ENCODE peak calls at places on chromosomes 6 and 20, in ten cellular contexts. T is ovary, R is fibroblast of mammary gland, Y is upper lobe of right lung, P is PC-3, E is lower lobe of right lung, W is sigmoid colon, O is psoas muscle, J is A549, K is GM06990. Q is an unnamed sample.

GRCh38 chr6:70184723-70185122 is 118.2 kb downstream of the COL9A1 start:
- DNase-seq in Y (no peak), W (no peak), K (no peak), O (no peak), R (no peak), T (no peak), P (no peak), J (no peak), E (no peak), Q (no peak)

GRCh38 chr20:5608448-5609161 is 141.6 kb upstream of the SHLD1 start:
- DNase-seq in O (no peak), Y (no peak), E (no peak), J (peak), T (no peak), R (peak), K (peak), W (no peak), P (peak), Q (peak)

GRCh38 chr6:73388800-73389512 is 5.7 kb upstream of the DDX43 start:
- DNase-seq in Y (peak), T (no peak), J (peak), P (peak), R (peak), W (peak), K (peak), O (peak), E (peak), Q (peak)

GRCh38 chr20:49276201-49276894 is 1.5 kb downstream of the ZNFX1 start:
- DNase-seq in P (peak), Y (no peak), J (no peak), R (peak), T (no peak), W (no peak), E (no peak), O (no peak), K (no peak), Q (peak)

GRCh38 chr20:11248691-11249178 is 574.9 kb upstream of the JAG1 start:
- DNase-seq in R (no peak), Y (no peak), K (no peak), T (no peak), P (no peak), J (no peak), O (no peak), E (no peak), W (no peak), Q (no peak)

GRCh38 chr6:52512199-52512598 is 64.7 kb downstream of the TRAM2 start:
- DNase-seq in T (peak), K (no peak), Y (no peak), W (peak), P (peak), O (peak), J (peak), E (no peak), R (peak), Q (peak)

GRCh38 chr6:139539852-139540251 is 165.4 kb upstream of the CITED2 start:
- DNase-seq in T (peak), W (peak), K (no peak), J (peak), R (peak), O (peak), E (peak), P (peak), Y (peak), Q (peak)

GRCh38 chr6:53866231-53866630 is 71.4 kb downstream of the LRRC1 start:
- DNase-seq in T (no peak), K (no peak), J (no peak), R (no peak), P (no peak), O (no peak), E (no peak), Y (no peak), W (no peak), Q (peak)

GRCh38 chr6:137677714-137678113 is 183.5 kb upstream of the OLIG3 start:
- DNase-seq in K (no peak), P (no peak), O (no peak), T (no peak), R (no peak), Y (peak), W (peak), E (peak), J (no peak), Q (peak)

GRCh38 chr20:2320813-2321658 is 25.2 kb downstream of the TGM3 start:
- DNase-seq in E (no peak), J (no peak), T (no peak), R (no peak), P (no peak), K (no peak), Y (no peak), O (no peak), W (no peak), Q (no peak)

GRCh38 chr6:30884521-30885480 is 482 bp downstream of the DDR1 start:
- DNase-seq in Y (peak), K (peak), R (no peak), O (peak), W (peak), T (peak), J (no peak), P (peak), E (no peak), Q (peak)

GRCh38 chr6:125918681-125919566 is 37.6 kb upstream of the HINT3 start:
- DNase-seq in R (peak), J (peak), O (no peak), Y (no peak), E (no peak), W (peak), T (peak), K (peak), P (peak), Q (peak)

GRCh38 chr20:36154696-36155628 is at the start of gene EPB41L1:
- DNase-seq in J (no peak), P (peak), W (peak), O (no peak), T (peak), Y (no peak), R (no peak), E (peak), K (no peak), Q (peak)

GRCh38 chr20:36155629-36155971 is 1.1 kb downstream of the EPB41L1 start:
- DNase-seq in W (no peak), Y (no peak), T (no peak), J (no peak), E (no peak), R (no peak), P (no peak), K (no peak), O (no peak), Q (no peak)

GRCh38 chr20:36152266-36152665 is 2.3 kb upstream of the EPB41L1 start:
- DNase-seq in W (no peak), K (no peak), T (no peak), R (no peak), P (no peak), E (no peak), O (peak), Y (no peak), J (no peak), Q (no peak)

GRCh38 chr20:36153204-36153603 is 1.3 kb upstream of the EPB41L1 start:
- DNase-seq in J (no peak), W (no peak), P (no peak), R (no peak), T (no peak), O (peak), E (no peak), K (no peak), Y (no peak), Q (no peak)

GRCh38 chr20:36153754-36154695 is 515 bp upstream of the EPB41L1 start:
- DNase-seq in W (peak), K (no peak), T (peak), P (peak), E (peak), O (peak), J (peak), Y (peak), R (peak), Q (peak)
- H3K4me3 ChIP-seq in W (peak), K (no peak), T (peak), P (peak), E (peak), O (peak), J (peak), Y (peak), R (peak), Q (peak)

GRCh38 chr6:163162874-163163213 is 251.7 kb upstream of the QKI start:
- DNase-seq in Y (no peak), E (no peak), T (no peak), W (no peak), P (no peak), R (no peak), O (no peak), K (no peak), J (no peak), Q (no peak)
- TF ChIP-seq CTCF in Y (no peak), E (no peak), T (no peak), W (no peak), P (no peak), R (no peak), O (no peak), K (no peak), J (no peak), Q (no peak)

DNA sequence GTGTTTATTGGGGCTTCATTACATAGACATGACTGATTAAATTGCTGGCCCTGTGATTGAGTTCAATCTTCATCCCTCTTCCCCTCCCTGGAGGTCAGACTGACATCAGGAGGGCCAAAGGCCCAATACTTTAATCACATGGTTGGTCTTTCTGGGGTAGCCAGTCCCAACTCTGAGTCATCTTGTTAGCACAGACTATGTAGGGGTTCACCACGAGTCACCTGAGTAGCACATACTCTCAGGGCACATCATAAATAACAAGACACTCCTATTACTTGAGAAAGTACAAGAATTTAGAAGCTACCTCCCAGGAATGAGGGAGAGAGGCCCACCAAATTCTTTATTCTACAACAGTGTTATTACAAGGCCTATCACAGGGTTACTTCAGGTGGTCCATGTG is 11.3 kb downstream of the GINS1 start:
- DNase-seq in E (no peak), K (no peak), O (no peak), Y (no peak), J (no peak), R (peak), P (peak), W (no peak), T (no peak), Q (peak)
- H3K4me3 ChIP-seq in E (no peak), K (no peak), O (no peak), Y (no peak), J (no peak), R (no peak), P (no peak), W (no peak), T (no peak), Q (no peak)

GRCh38 chr6:107636486-107636885 is 146.6 kb downstream of the SOBP start:
- DNase-seq in O (no peak), E (no peak), Y (no peak), W (no peak), R (no peak), K (no peak), T (no peak), P (no peak), J (no peak), Q (no peak)
- TF ChIP-seq CTCF in O (no peak), E (no peak), Y (no peak), W (no peak), R (no peak), K (peak), T (no peak), P (peak), J (no peak), Q (no peak)

GRCh38 chr6:2790588-2790987 is 25.4 kb downstream of the WRNIP1 start:
- DNase-seq in P (peak), W (no peak), E (no peak), K (no peak), O (no peak), R (peak), Y (no peak), T (no peak), J (peak), Q (peak)
- H3K4me3 ChIP-seq in P (no peak), W (peak), E (no peak), K (no peak), O (peak), R (no peak), Y (no peak), T (no peak), J (no peak), Q (no peak)

DNA sequence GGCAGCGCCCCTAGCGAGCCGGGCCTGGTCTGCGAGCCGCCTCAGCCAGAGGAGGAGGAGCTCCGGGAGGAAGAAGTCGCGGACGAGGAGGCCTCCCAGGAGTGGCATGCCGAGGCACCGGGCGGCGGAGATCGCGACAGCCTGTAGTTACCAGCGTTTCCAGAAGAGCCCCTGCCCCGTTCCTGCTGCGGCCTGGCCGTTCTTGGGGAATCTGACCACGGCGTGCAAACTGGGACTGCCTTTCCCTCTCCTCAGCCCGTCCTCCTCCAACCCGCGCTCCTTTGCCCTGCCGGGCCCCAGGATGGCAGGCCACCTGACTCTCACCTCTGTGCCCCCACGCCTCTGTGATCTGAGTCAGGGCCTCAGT is 802 bp downstream of the HDGFL1 start:
- DNase-seq in R (no peak), K (no peak), T (no peak), W (no peak), O (peak), P (no peak), Y (no peak), J (no peak), E (peak), Q (no peak)
- TF ChIP-seq CTCF in R (no peak), K (no peak), T (no peak), W (no peak), O (no peak), P (no peak), Y (no peak), J (no peak), E (no peak), Q (no peak)

GRCh38 chr20:62547364-62547763 is 71.6 kb upstream of the GATA5 start:
- DNase-seq in Y (no peak), W (no peak), T (no peak), P (no peak), J (no peak), O (no peak), K (no peak), R (no peak), E (no peak), Q (no peak)

GRCh38 chr20:62549029-62549428 is 73.2 kb upstream of the GATA5 start:
- DNase-seq in Y (no peak), J (no peak), O (no peak), P (no peak), W (no peak), K (no peak), E (no peak), T (no peak), R (no peak), Q (no peak)

GRCh38 chr20:62550087-62550565 is 74.3 kb upstream of the GATA5 start:
- DNase-seq in R (no peak), T (peak), K (no peak), P (no peak), W (peak), Y (no peak), O (peak), J (peak), E (no peak), Q (no peak)

GRCh38 chr20:62549499-62550086 is 73.8 kb upstream of the GATA5 start:
- DNase-seq in E (no peak), W (peak), P (no peak), T (no peak), Y (no peak), K (no peak), R (no peak), O (peak), J (no peak), Q (no peak)

GRCh38 chr20:62548483-62548882 is 72.7 kb upstream of the GATA5 start:
- DNase-seq in P (no peak), W (no peak), R (no peak), O (no peak), E (no peak), J (no peak), Y (no peak), T (no peak), K (no peak), Q (no peak)
- H3K4me3 ChIP-seq in P (no peak), W (no peak), R (no peak), O (no peak), E (no peak), J (no peak), Y (no peak), T (no peak), K (no peak), Q (no peak)

GRCh38 chr20:19903168-19903676 is 113.9 kb upstream of the NAA20 start:
- DNase-seq in R (peak), E (peak), T (peak), O (no peak), K (no peak), J (peak), P (no peak), W (peak), Y (no peak), Q (peak)
- TF ChIP-seq CTCF in R (no peak), E (peak), T (peak), O (no peak), K (peak), J (no peak), P (no peak), W (peak), Y (peak), Q (peak)

Q was measured in choroid plexus epithelial cell.